ENCODE peak calls at places on chromosomes 3 and 15, in six cellular contexts. T is activated T-cell treated with anti-CD3 and anti-CD28 coated beads for 24 hours, B is cerebellum, Q is NCI-H82, E is SIG-M5, Z is A172. I is an unnamed sample.

GRCh38 chr15:77026501-77027110 is 31.7 kb downstream of the PSTPIP1 start:
- DNase-seq in T (no peak), B (no peak), Q (no peak), E (no peak), Z (no peak), I (no peak)

GRCh38 chr15:90184786-90185704 is 16.1 kb upstream of the SEMA4B start:
- DNase-seq in T (peak), B (peak), Q (peak), E (no peak), Z (peak), I (peak)

GRCh38 chr3:105177558-105177957 is 189.2 kb upstream of the ALCAM start:
- DNase-seq in T (no peak), B (no peak), Q (no peak), E (no peak), Z (no peak), I (no peak)

GRCh38 chr3:188635258-188636038 is 481.5 kb downstream of the LPP start:
- DNase-seq in T (no peak), B (no peak), Q (no peak), E (no peak), Z (no peak), I (no peak)

GRCh38 chr3:85574306-85574705 is 615.5 kb downstream of the CADM2 start:
- DNase-seq in T (no peak), B (no peak), Q (no peak), E (no peak), Z (no peak), I (no peak)

GRCh38 chr15:39852237-39852636 is 67.8 kb downstream of the GPR176 start:
- DNase-seq in T (no peak), B (no peak), Q (no peak), E (no peak), Z (no peak), I (no peak)

GRCh38 chr3:130395916-130396315 is 50.4 kb downstream of the COL6A5 start:
- DNase-seq in T (no peak), B (no peak), Q (no peak), E (no peak), Z (peak), I (no peak)

GRCh38 chr3:141547791-141548190 is 61.0 kb downstream of the RASA2 start:
- DNase-seq in T (no peak), B (no peak), Q (no peak), E (no peak), Z (no peak), I (no peak)

GRCh38 chr3:24305795-24306467 is 188.7 kb downstream of the THRB start:
- DNase-seq in T (no peak), B (no peak), Q (no peak), E (no peak), Z (no peak), I (peak)

GRCh38 chr15:101014921-101015841 is 96.0 kb downstream of the LRRK1 start:
- DNase-seq in T (peak), B (peak), Q (peak), E (no peak), Z (peak), I (peak)

GRCh38 chr15:74188216-74188615 is 14.4 kb downstream of the STRA6 start:
- DNase-seq in T (no peak), B (no peak), Q (no peak), E (no peak), Z (no peak), I (no peak)

GRCh38 chr15:29266052-29266572 is 3.5 kb downstream of the NSMCE3 start:
- DNase-seq in T (no peak), B (no peak), Q (no peak), E (no peak), Z (no peak), I (no peak)

GRCh38 chr15:48084759-48085420 is 35.9 kb upstream of the SLC24A5 start:
- DNase-seq in T (no peak), B (no peak), Q (peak), E (no peak), Z (peak), I (peak)

GRCh38 chr15:101070502-101071273 is 151.5 kb downstream of the LRRK1 start:
- DNase-seq in T (no peak), B (no peak), Q (no peak), E (no peak), Z (peak), I (no peak)

GRCh38 chr3:151315846-151316245 is 774 bp downstream of the GPR87 start:
- DNase-seq in T (no peak), B (no peak), Q (no peak), E (no peak), Z (no peak), I (no peak)

GRCh38 chr3:193470710-193471109 is 84.0 kb downstream of the ATP13A4 start:
- DNase-seq in T (no peak), B (no peak), Q (no peak), E (no peak), Z (no peak), I (no peak)

GRCh38 chr3:190288836-190289235 is 33.4 kb downstream of the CLDN1 start:
- DNase-seq in T (no peak), B (no peak), Q (no peak), E (no peak), Z (no peak), I (no peak)

GRCh38 chr3:49465269-49466034 is 4.6 kb upstream of the DAG1 start:
- DNase-seq in T (no peak), B (no peak), Q (no peak), E (no peak), Z (no peak), I (no peak)

I was measured in HEK293T.